ENCODE peak calls at places on chromosomes 7 and 10, in seven cellular contexts. L, P, T, A, X, Z and Q are unnamed samples.

GRCh38 chr7:148865283-148865682 is 18.8 kb downstream of the EZH2 start:
- ATAC-seq in A (no peak), X (peak; percentile 20), P (no peak), T (no peak), Z (no peak), L (no peak), Q (no peak)

GRCh38 chr10:125482637-125483036 is 200.3 kb downstream of the TEX36 start:
- ATAC-seq in A (no peak), P (no peak), Z (no peak), T (no peak), L (no peak), X (no peak), Q (no peak)

GRCh38 chr7:15086171-15086745 is 183.7 kb upstream of the DGKB start:
- ATAC-seq in Z (no peak), T (no peak), A (no peak), X (no peak), L (no peak), P (no peak), Q (no peak)

GRCh38 chr10:63765126-63765525 is 243.9 kb downstream of the REEP3 start:
- ATAC-seq in X (no peak), T (no peak), P (no peak), A (no peak), Z (no peak), L (no peak), Q (no peak)

GRCh38 chr7:149796287-149796860 is 23.0 kb upstream of the ZNF467 start:
- ATAC-seq in T (no peak), X (no peak), Z (no peak), A (no peak), L (no peak), P (no peak), Q (no peak)

GRCh38 chr10:31770307-31770902 is 158.2 kb downstream of the ARHGAP12 start:
- ATAC-seq in P (peak; percentile 91), L (peak; percentile 87), Z (no peak), T (peak; percentile 96), A (peak; percentile 91), X (peak; percentile 59), Q (peak; percentile 67)

GRCh38 chr10:73639286-73639685 is 2.0 kb downstream of the MYOZ1 start:
- ATAC-seq in L (no peak), X (no peak), A (peak; percentile 26), T (no peak), Z (no peak), P (no peak), Q (no peak)

GRCh38 chr7:216360-217300 is 24.3 kb downstream of the FAM20C start:
- ATAC-seq in T (no peak), L (no peak), X (no peak), P (no peak), Z (no peak), A (no peak), Q (no peak)

GRCh38 chr10:49348593-49348992 is 47.3 kb downstream of the DRGX start:
- ATAC-seq in X (no peak), T (no peak), Z (no peak), L (no peak), A (no peak), P (no peak), Q (no peak)

GRCh38 chr7:80851896-80852476 is 66.9 kb downstream of the SEMA3C start:
- ATAC-seq in Z (no peak), A (peak; percentile 41), T (no peak), L (no peak), X (no peak), P (no peak), Q (no peak)

GRCh38 chr10:1068362-1069361 is 12.5 kb downstream of the WDR37 start:
- ATAC-seq in L (peak; percentile 63), A (no peak), Z (no peak), P (peak; percentile 56), T (peak; percentile 71), X (peak; percentile 34), Q (no peak)

GRCh38 chr10:68955414-68955785 is 570 bp upstream of the DDX21 start:
- ATAC-seq in T (no peak), X (peak; percentile 18), P (no peak), A (no peak), Z (no peak), L (peak; percentile 35), Q (peak; percentile 13)

GRCh38 chr7:37342665-37343471 is 105.8 kb downstream of the ELMO1 start:
- ATAC-seq in T (peak; percentile 31), X (peak; percentile 85), A (peak; percentile 89), L (peak; percentile 86), P (peak; percentile 61), Z (no peak), Q (peak; percentile 93)

GRCh38 chr7:51101111-51101757 is 215.4 kb downstream of the COBL start:
- ATAC-seq in X (no peak), T (no peak), P (no peak), A (no peak), L (no peak), Z (no peak), Q (no peak)

GRCh38 chr7:119377861-119378260 is 895.1 kb upstream of the KCND2 start:
- ATAC-seq in Z (no peak), L (no peak), T (no peak), A (no peak), P (no peak), X (no peak), Q (no peak)

GRCh38 chr7:30886608-30887011 is 25.0 kb upstream of the AQP1 start:
- ATAC-seq in L (no peak), X (no peak), A (no peak), P (no peak), Z (no peak), T (no peak), Q (no peak)

GRCh38 chr7:4066626-4067475 is 615.2 kb upstream of the FOXK1 start:
- ATAC-seq in T (no peak), X (no peak), P (no peak), L (no peak), Z (no peak), A (no peak), Q (no peak)

GRCh38 chr10:103818765-103819374 is 36.5 kb downstream of the SH3PXD2A start:
- ATAC-seq in A (no peak), X (no peak), P (peak; percentile 64), L (no peak), T (peak; percentile 76), Z (no peak), Q (no peak)

GRCh38 chr10:58573970-58574538 is 61.4 kb downstream of the BICC1 start:
- ATAC-seq in L (no peak), P (no peak), Z (no peak), T (no peak), X (no peak), A (no peak), Q (no peak)

GRCh38 chr10:22605168-22605567 is 109.2 kb downstream of the PIP4K2A start:
- ATAC-seq in Z (peak; percentile 4), T (peak; percentile 36), P (peak; percentile 30), A (peak; percentile 70), L (peak; percentile 11), X (peak; percentile 62), Q (peak; percentile 65)

GRCh38 chr7:25167262-25167843 is 42.3 kb upstream of the CYCS start:
- ATAC-seq in A (no peak), P (peak; percentile 31), L (no peak), T (no peak), Z (no peak), X (no peak), Q (no peak)

GRCh38 chr10:86970152-86970886 is 2.0 kb downstream of the ADIRF start:
- ATAC-seq in P (no peak), Z (peak; percentile 6), L (no peak), X (no peak), T (peak; percentile 2), A (peak; percentile 62), Q (no peak)

GRCh38 chr10:79381804-79382221 is 34.5 kb downstream of the PPIF start:
- ATAC-seq in A (peak; percentile 13), X (no peak), Z (peak; percentile 67), T (peak; percentile 2), P (peak; percentile 18), L (no peak), Q (no peak)

GRCh38 chr10:122768033-122768745 is 68.5 kb upstream of the C10orf120 start:
- ATAC-seq in T (no peak), L (no peak), X (no peak), P (no peak), Z (no peak), A (peak; percentile 14), Q (no peak)

GRCh38 chr10:2676455-2676854 is 390.9 kb upstream of the PFKP start:
- ATAC-seq in Z (no peak), P (no peak), A (no peak), L (no peak), T (no peak), X (no peak), Q (no peak)

GRCh38 chr10:77498829-77499228 is 138.8 kb downstream of the KCNMA1 start:
- ATAC-seq in P (peak; percentile 56), L (no peak), A (no peak), T (peak; percentile 50), Z (no peak), X (no peak), Q (no peak)

GRCh38 chr10:114482480-114482879 is 78.2 kb upstream of the AFAP1L2 start:
- ATAC-seq in Z (no peak), P (no peak), L (no peak), A (peak; percentile 11), X (no peak), T (no peak), Q (no peak)

GRCh38 chr10:128429835-128430513 is 303.8 kb upstream of the MKI67 start:
- ATAC-seq in T (no peak), P (no peak), X (peak; percentile 20), L (no peak), Z (no peak), A (peak; percentile 26), Q (no peak)

GRCh38 chr10:125002423-125003145 is 60.7 kb downstream of the ZRANB1 start:
- ATAC-seq in A (no peak), L (no peak), T (no peak), P (no peak), Z (no peak), X (no peak), Q (no peak)

GRCh38 chr7:159099217-159099655 is 45.4 kb downstream of the VIPR2 start:
- ATAC-seq in L (no peak), Z (no peak), T (no peak), X (no peak), A (no peak), P (no peak), Q (no peak)

GRCh38 chr7:51261117-51261835 is 55.3 kb downstream of the COBL start:
- ATAC-seq in A (no peak), P (no peak), Z (no peak), L (no peak), X (no peak), T (no peak), Q (no peak)

GRCh38 chr7:132545756-132546155 is 30.5 kb downstream of the PLXNA4 start:
- ATAC-seq in T (no peak), A (no peak), X (no peak), P (no peak), L (no peak), Z (no peak), Q (no peak)